ENCODE peak calls at places on chromosomes 4 and X, in nine cellular contexts. C is neural progenitor cell, M is fibroblast of lung, A is MM.1S, V is HCT116, D is DND-41, G is GM23248, U is PC-3, E is astrocyte. P is an unnamed sample.

GRCh38 chrX:134600714-134601113 is 57.6 kb downstream of the PLAC1 start:
- DNase-seq in D (no peak), V (peak; percentile 46), G (peak; percentile 62), U (peak; percentile 52), M (peak; percentile 69), C (no peak), E (peak; percentile 65), A (no peak), P (no peak)

GRCh38 chr4:5045099-5045498 is 6.2 kb upstream of the STK32B start:
- DNase-seq in E (no peak), A (no peak), C (no peak), M (no peak), D (peak; percentile 78), V (no peak), G (peak; percentile 10), U (no peak), P (peak; percentile 68)

GRCh38 chr4:113997206-113997605 is 17.8 kb upstream of the ARSJ start:
- DNase-seq in V (no peak), U (no peak), A (no peak), D (no peak), E (no peak), M (peak; percentile 78), C (no peak), G (no peak), P (no peak)

GRCh38 chr4:118997601-118998000 is 108.9 kb downstream of the SYNPO2 start:
- DNase-seq in A (no peak), D (no peak), V (no peak), E (peak; percentile 25), G (peak; percentile 73), M (no peak), C (no peak), U (no peak), P (no peak)

GRCh38 chr4:119038465-119038864 is 97.2 kb upstream of the MYOZ2 start:
- DNase-seq in E (peak; percentile 46), D (no peak), C (no peak), G (peak; percentile 70), V (no peak), A (no peak), M (peak; percentile 27), U (peak; percentile 2), P (no peak)

GRCh38 chrX:153725832-153726285 is 1.2 kb downstream of the ABCD1 start:
- DNase-seq in U (peak; percentile 12), G (peak; percentile 36), E (no peak), D (no peak), V (no peak), C (no peak), A (no peak), M (no peak), P (no peak)

GRCh38 chrX:151359931-151360871 is 36.8 kb upstream of the VMA21 start:
- DNase-seq in E (no peak), C (peak; percentile 64), A (peak; percentile 39), G (peak; percentile 44), D (peak; percentile 4), U (peak; percentile 35), V (no peak), M (peak; percentile 1), P (no peak)

GRCh38 chrX:70208479-70208878 is 26.0 kb upstream of the AWAT1 start:
- DNase-seq in V (no peak), C (no peak), A (no peak), E (peak; percentile 23), U (no peak), D (no peak), G (peak; percentile 9), M (no peak), P (no peak)

GRCh38 chr4:47913858-47914218 is 545 bp downstream of the NFXL1 start:
- DNase-seq in M (no peak), G (peak; percentile 45), A (peak; percentile 36), U (peak; percentile 19), E (no peak), C (peak; percentile 63), D (peak; percentile 43), V (no peak), P (no peak)

GRCh38 chr4:6198278-6198677 is 2.1 kb downstream of the JAKMIP1 start:
- DNase-seq in C (no peak), E (no peak), D (no peak), M (no peak), G (no peak), A (no peak), U (no peak), V (no peak), P (no peak)

GRCh38 chrX:107324493-107325310 is 118.3 kb downstream of the DNAAF6 start:
- DNase-seq in E (peak; percentile 12), D (no peak), V (no peak), A (peak; percentile 25), M (peak; percentile 24), U (peak; percentile 6), G (peak; percentile 45), C (peak; percentile 89), P (no peak)

DNA sequence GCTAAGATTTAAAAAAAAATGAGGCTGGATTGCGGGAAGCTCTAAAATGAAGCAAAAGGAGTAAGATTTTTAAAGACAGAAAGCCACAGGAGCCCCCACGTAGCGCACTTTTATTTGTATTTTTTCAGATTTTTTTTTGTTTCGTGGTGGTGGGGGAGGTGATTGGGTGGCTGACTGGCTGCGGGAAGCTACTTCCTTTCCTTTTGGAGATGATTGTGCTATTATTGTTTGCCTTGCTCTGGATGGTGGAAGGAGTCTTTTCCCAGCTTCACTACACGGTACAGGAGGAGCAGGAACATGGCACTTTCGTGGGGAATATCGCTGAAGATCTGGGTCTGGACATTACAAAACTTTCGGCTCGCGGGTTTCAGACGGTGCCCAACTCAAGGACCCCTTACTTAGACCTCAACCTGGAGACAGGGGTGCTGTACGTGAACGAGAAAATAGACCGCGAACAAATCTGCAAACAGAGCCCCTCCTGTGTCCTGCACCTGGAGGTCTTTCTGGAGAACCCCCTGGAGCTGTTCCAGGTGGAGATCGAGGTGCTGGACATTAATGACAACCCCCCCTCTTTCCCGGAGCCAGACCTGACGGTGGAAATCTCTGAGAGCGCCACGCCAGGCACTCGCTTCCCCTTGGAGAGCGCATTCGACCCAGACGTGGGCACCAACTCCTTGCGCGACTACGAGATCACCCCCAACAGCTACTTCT is 993 bp downstream of the PCDH10 start:
- DNase-seq in G (no peak), C (no peak), A (no peak), D (no peak), M (peak; percentile 13), U (no peak), E (no peak), V (no peak), P (no peak)
- H3K9me3 ChIP-seq in G (no peaks in the 10 kb centered on the region), C (no peaks in the 10 kb centered on the region), A (no peaks in the 10 kb centered on the region), D (peaks cover 56% of the 10 kb centered on the region), M (no peaks in the 10 kb centered on the region), U (no peaks in the 10 kb centered on the region), E (no peaks in the 10 kb centered on the region), V (no peaks in the 10 kb centered on the region), P (no peaks in the 10 kb centered on the region)

GRCh38 chr4:107866726-107867125 is 42.0 kb downstream of the SGMS2 start:
- DNase-seq in V (no peak), D (no peak), C (no peak), U (no peak), A (no peak), E (no peak), M (no peak), G (peak; percentile 48), P (no peak)

GRCh38 chr4:107863416-107863815 is 38.7 kb downstream of the SGMS2 start:
- DNase-seq in D (no peak), G (no peak), V (no peak), U (no peak), E (peak; percentile 6), A (no peak), C (no peak), M (peak; percentile 28), P (no peak)

GRCh38 chr4:107862658-107863057 is 37.9 kb downstream of the SGMS2 start:
- DNase-seq in A (no peak), E (peak; percentile 55), D (no peak), M (peak; percentile 37), G (peak; percentile 55), C (no peak), V (peak; percentile 82), U (peak; percentile 92), P (no peak)

GRCh38 chr4:107858158-107858742 is 33.5 kb downstream of the SGMS2 start:
- DNase-seq in A (no peak), M (no peak), C (no peak), V (no peak), E (no peak), G (no peak), D (no peak), U (no peak), P (no peak)

GRCh38 chr4:107863850-107864371 is 39.2 kb downstream of the SGMS2 start:
- DNase-seq in E (peak; percentile 42), A (no peak), V (peak; percentile 48), D (no peak), M (peak; percentile 13), G (peak; percentile 53), C (no peak), U (peak; percentile 72), P (no peak)
- H3K27ac ChIP-seq in E (peak overlapping the region; percentile 26), A (no peak overlapping the region), V (peak overlapping the region; percentile 0), D (no peak overlapping the region), M (no peak overlapping the region), G (no peak overlapping the region), C (no peak overlapping the region), U (peak overlapping the region; percentile 77), P (no peak overlapping the region)

GRCh38 chrX:9746148-9746880 is 19.3 kb downstream of the GPR143 start:
- DNase-seq in A (no peak), G (peak; percentile 27), C (peak; percentile 15), U (peak; percentile 4), D (no peak), M (peak; percentile 4), V (no peak), E (peak; percentile 77), P (peak; percentile 10)
- TF ChIP-seq EZH2 in A (no peak), G (no peak), C (no peak), U (no peak), D (no peak), M (no peak), V (no peak), E (no peak), P (no peak)

GRCh38 chrX:81728622-81729021 is 526.7 kb downstream of the SH3BGRL start:
- DNase-seq in A (no peak), V (no peak), M (no peak), D (no peak), C (no peak), E (no peak), U (no peak), G (no peak), P (no peak)
- H3K9me3 ChIP-seq in A (no peaks in the 10 kb centered on the region), V (no peaks in the 10 kb centered on the region), M (no peaks in the 10 kb centered on the region), D (no peaks in the 10 kb centered on the region), C (peaks cover 48% of the 10 kb centered on the region), E (peaks cover 1% of the 10 kb centered on the region), U (no peaks in the 10 kb centered on the region), G (no peaks in the 10 kb centered on the region), P (no peaks in the 10 kb centered on the region)

GRCh38 chrX:93673056-93673868 is at the start of gene NAP1L3:
- DNase-seq in E (peak; percentile 83), D (no peak), V (no peak), C (peak; percentile 95), G (peak; percentile 84), A (peak; percentile 66), U (peak; percentile 44), M (peak; percentile 62), P (peak; percentile 14)
- H3K27ac ChIP-seq in E (peak within 1 kb of the TSS; percentile 70), D (no peak within 1 kb of the TSS), V (no peak within 1 kb of the TSS), C (peak within 1 kb of the TSS; percentile 94), G (peak within 1 kb of the TSS; percentile 85), A (peak within 1 kb of the TSS; percentile 32), U (no peak within 1 kb of the TSS), M (peak within 1 kb of the TSS; percentile 54), P (peak within 1 kb of the TSS; percentile 46)